ENCODE peak calls at places on chromosome 22, in four cellular contexts. X, Z, E and K are unnamed samples.

GRCh38 chr22:24953294-24954113 is 988 bp downstream of the KIAA1671 start:
- DNase-seq in E (no peak), Z (no peak), X (no peak), K (no peak)

GRCh38 chr22:40605676-40606250 is 30.8 kb downstream of the MRTFA start:
- DNase-seq in E (no peak), X (no peak), Z (no peak), K (peak; percentile 42)

GRCh38 chr22:29480512-29481264 is 670 bp downstream of the NEFH start:
- DNase-seq in X (peak; percentile 78), E (no peak), Z (peak; percentile 11), K (peak; percentile 56)

GRCh38 chr22:27454807-27455450 is 346.6 kb downstream of the MN1 start:
- DNase-seq in Z (no peak), E (no peak), X (peak; percentile 13), K (no peak)

GRCh38 chr22:17167486-17167885 is 8.4 kb upstream of the HDHD5 start:
- DNase-seq in E (no peak), Z (no peak), X (no peak), K (no peak)

GRCh38 chr22:30253205-30253852 is 6.8 kb upstream of the LIF start:
- DNase-seq in E (no peak), Z (no peak), X (no peak), K (peak; percentile 83)

GRCh38 chr22:27108425-27109114 is 451.2 kb downstream of the MIAT start:
- DNase-seq in Z (no peak), E (no peak), X (no peak), K (no peak)

GRCh38 chr22:50189849-50190181 is 4.1 kb downstream of the TRABD start:
- DNase-seq in E (no peak), Z (no peak), X (no peak), K (no peak)

GRCh38 chr22:23772315-23773246 is at the start of gene MMP11:
- DNase-seq in Z (no peak), X (peak; percentile 83), E (no peak), K (no peak)

GRCh38 chr22:20469110-20469855 is 26.3 kb downstream of the KLHL22 start:
- DNase-seq in E (no peak), X (peak; percentile 62), Z (no peak), K (no peak)

GRCh38 chr22:10961043-10961860 is 4566.7 kb upstream of the OR11H1 start:
- DNase-seq in X (peak; percentile 5), E (no peak), Z (no peak), K (no peak)

GRCh38 chr22:43406186-43406790 is 5.5 kb upstream of the MPPED1 start:
- DNase-seq in E (no peak), X (no peak), Z (no peak), K (no peak)

GRCh38 chr22:29476116-29476515 is 3.9 kb upstream of the NEFH start:
- DNase-seq in E (no peak), Z (no peak), X (no peak), K (no peak)

GRCh38 chr22:27720860-27721259 is 80.7 kb downstream of the MN1 start:
- DNase-seq in Z (no peak), E (no peak), X (no peak), K (no peak)

GRCh38 chr22:35726398-35726797 is 8.7 kb downstream of the APOL5 start:
- DNase-seq in E (no peak), Z (no peak), X (no peak), K (no peak)

GRCh38 chr22:50010676-50011446 is 1.7 kb downstream of the IL17REL start:
- DNase-seq in X (peak; percentile 65), E (no peak), Z (no peak), K (no peak)

GRCh38 chr22:23097412-23098229 is 27.3 kb downstream of the GNAZ start:
- DNase-seq in Z (no peak), E (no peak), X (peak; percentile 55), K (no peak)

GRCh38 chr22:38850941-38851849 is 7.4 kb upstream of the NPTXR start:
- DNase-seq in X (no peak), Z (no peak), E (no peak), K (peak; percentile 72)
- TF ChIP-seq CHD1 in X (no peak), Z (no peak), E (no peak), K (no peak)

GRCh38 chr22:39389420-39389819 is 10.2 kb upstream of the TAB1 start:
- DNase-seq in E (no peak), X (no peak), Z (no peak), K (no peak)

GRCh38 chr22:39392341-39392948 is 7.1 kb upstream of the TAB1 start:
- DNase-seq in Z (no peak), E (no peak), X (no peak), K (no peak)

GRCh38 chr22:39384750-39385480 is 14.7 kb upstream of the TAB1 start:
- DNase-seq in Z (no peak), E (no peak), X (peak; percentile 26), K (peak; percentile 28)

GRCh38 chr22:39383841-39384625 is 15.5 kb upstream of the TAB1 start:
- DNase-seq in X (no peak), E (no peak), Z (no peak), K (peak; percentile 46)

DNA sequence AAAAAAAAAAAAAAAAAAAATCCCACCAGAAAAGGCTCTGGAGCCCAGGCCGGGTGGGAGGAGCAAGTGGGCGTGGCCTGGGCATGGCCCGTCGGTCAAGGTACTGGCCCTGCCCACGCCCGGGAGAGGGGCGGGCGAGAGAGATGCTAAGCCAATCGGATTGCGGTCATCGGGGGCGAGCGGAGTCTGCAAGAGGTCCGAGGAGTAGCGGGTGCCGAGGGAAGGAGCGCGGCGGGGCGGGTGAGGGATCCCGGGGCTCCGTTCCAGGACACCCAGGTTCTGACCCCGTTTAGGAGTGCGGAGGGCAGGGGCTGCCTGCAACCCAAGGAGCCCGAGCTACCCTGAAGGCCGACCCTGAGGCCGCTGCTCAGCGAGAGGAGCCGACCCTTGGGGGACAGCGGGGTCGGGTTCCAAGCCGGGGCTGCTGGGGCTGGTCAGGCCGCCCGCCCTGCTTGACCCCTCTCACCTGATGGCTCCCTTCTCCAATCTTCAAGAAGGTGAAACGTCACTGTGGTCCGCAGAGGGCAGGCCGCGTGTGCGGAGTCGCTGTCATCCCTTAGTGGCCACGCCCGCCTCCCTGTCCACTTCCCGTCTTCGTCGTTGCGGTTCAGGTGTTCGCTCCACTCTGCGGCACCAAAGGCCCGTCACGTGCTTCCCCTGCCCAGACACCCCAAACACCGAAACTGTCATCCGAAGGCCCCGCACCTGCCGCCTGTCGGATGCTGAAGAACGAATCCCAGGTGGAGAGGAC is 11.1 kb upstream of the TAB1 start:
- DNase-seq in Z (no peak), E (peak; percentile 87), X (peak; percentile 97), K (peak; percentile 78)
- TF ChIP-seq CHD1 in Z (no peak), E (no peak), X (no peak), K (no peak)

GRCh38 chr22:47943729-47944700 is 1181.6 kb downstream of the TBC1D22A start:
- DNase-seq in E (no peak), X (no peak), Z (no peak), K (no peak)
- TF ChIP-seq CHD1 in E (no peak), X (no peak), Z (no peak), K (no peak)

DNA sequence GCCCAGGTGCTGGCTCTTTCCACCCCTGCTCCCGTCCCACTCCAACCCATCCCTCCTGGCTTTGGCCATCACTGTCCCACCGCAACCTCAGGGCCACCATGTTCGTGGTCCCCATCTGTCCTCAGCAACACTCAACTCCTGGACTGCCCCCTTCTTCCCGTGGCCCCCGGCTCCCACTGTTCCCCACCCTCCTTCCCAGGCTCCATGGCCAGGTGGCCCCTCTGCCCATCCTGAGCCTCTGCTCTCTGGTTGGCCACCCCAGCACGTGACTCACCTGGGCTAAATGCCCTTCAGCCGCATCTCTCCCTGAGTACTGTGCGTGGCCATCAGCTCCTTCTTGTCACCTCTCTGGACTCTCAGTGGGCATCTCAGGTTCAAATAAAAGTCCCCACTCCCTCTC is 41.6 kb upstream of the PHF21B start:
- DNase-seq in Z (no peak), E (no peak), X (no peak), K (no peak)
- TF ChIP-seq CHD1 in Z (no peak), E (no peak), X (no peak), K (no peak)

GRCh38 chr22:42069801-42070516 is 653 bp downstream of the NAGA start:
- DNase-seq in Z (no peak), X (no peak), E (no peak), K (no peak)
- TF ChIP-seq CHD1 in Z (no peak), X (no peak), E (no peak), K (no peak)

DNA sequence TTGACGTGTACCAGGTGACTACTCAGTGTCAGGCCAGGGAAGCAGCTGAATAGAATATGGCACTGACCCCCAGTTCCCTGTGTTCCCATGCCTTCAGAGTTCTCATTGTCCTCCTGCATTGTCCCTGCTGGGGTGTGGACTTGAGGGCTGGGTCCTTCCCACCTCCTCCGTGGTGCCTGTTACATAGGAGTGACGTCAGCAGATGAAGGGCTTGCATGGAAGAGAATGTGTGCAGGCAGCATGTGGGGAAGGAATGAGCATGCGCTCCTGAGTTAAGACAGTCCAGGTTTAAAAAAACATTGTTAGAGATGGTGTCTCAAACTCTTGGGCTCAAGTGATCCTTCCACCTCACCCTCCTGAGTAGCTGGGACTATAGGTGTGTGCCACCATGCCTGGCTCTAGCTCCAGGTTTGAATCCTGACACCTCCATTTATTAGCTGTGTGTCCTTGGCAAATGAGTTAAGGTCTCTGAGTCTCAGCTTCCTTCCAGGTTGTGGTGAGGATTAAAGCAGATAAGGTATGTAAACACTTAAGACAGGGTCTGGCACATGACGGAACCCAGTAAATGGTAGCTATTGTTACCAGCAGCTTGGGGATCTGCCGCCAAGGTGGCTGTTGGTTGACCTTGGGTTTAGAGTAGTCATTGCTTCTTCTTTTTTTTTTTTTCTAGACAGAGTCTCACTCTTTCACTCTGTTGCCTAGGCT is 7.5 kb upstream of the SOX10 start:
- DNase-seq in E (no peak), X (no peak), Z (no peak), K (peak; percentile 15)
- TF ChIP-seq CHD1 in E (no peak), X (no peak), Z (no peak), K (no peak)